ENCODE peak calls at places on chromosome 9, in six cellular contexts. Q is T-helper 2 cell, K is AG04449, J is GM03348, R is Right ventricle myocardium superior, W is germinal center. S is an unnamed sample.
A peak's percentile ranks its signal among the peaks of the same experiment; 100 is the strongest.

GRCh38 chr9:137423810-137424291 is 658 bp downstream of the NOXA1 start:
- DNase-seq in Q (no peak), K (no peak), J (no peak), R (peak; percentile 50), W (no peak), S (no peak)

GRCh38 chr9:83006378-83006777 is 56.6 kb downstream of the RASEF start:
- DNase-seq in Q (no peak), K (no peak), J (no peak), R (no peak), W (no peak), S (no peak)

GRCh38 chr9:114719290-114719689 is 37.3 kb upstream of the TEX48 start:
- DNase-seq in Q (no peak), K (no peak), J (no peak), R (no peak), W (no peak), S (no peak)

GRCh38 chr9:13717356-13718057 is 438.0 kb upstream of the MPDZ start:
- DNase-seq in Q (no peak), K (no peak), J (no peak), R (no peak), W (no peak), S (no peak)

GRCh38 chr9:121326130-121326838 is 43.8 kb downstream of the STOM start:
- DNase-seq in Q (no peak), K (peak; percentile 63), J (peak; percentile 89), R (peak; percentile 93), W (no peak), S (peak; percentile 30)

GRCh38 chr9:22165144-22165543 is 156.0 kb upstream of the CDKN2B start:
- DNase-seq in Q (no peak), K (no peak), J (no peak), R (no peak), W (no peak), S (peak; percentile 6)

GRCh38 chr9:136533775-136534157 is 12.1 kb downstream of the NOTCH1 start:
- DNase-seq in Q (peak; percentile 62), K (no peak), J (no peak), R (peak; percentile 73), W (no peak), S (no peak)

GRCh38 chr9:18542837-18543405 is 69.0 kb downstream of the ADAMTSL1 start:
- DNase-seq in Q (no peak), K (peak; percentile 47), J (peak; percentile 36), R (no peak), W (no peak), S (no peak)

GRCh38 chr9:97633859-97634485 is 351 bp downstream of the NCBP1 start:
- DNase-seq in Q (no peak), K (no peak), J (no peak), R (no peak), W (peak; percentile 10), S (no peak)

GRCh38 chr9:70901741-70902140 is 219.7 kb downstream of the TRPM3 start:
- DNase-seq in Q (no peak), K (no peak), J (no peak), R (no peak), W (no peak), S (peak; percentile 36)

GRCh38 chr9:5551771-5552170 is 41.4 kb downstream of the PDCD1LG2 start:
- DNase-seq in Q (no peak), K (no peak), J (no peak), R (no peak), W (no peak), S (no peak)

GRCh38 chr9:4235951-4236804 is 63.7 kb downstream of the GLIS3 start:
- DNase-seq in Q (no peak), K (no peak), J (peak; percentile 66), R (no peak), W (no peak), S (peak; percentile 20)

GRCh38 chr9:107292811-107293554 is 9.9 kb downstream of the RAD23B start:
- DNase-seq in Q (no peak), K (no peak), J (no peak), R (no peak), W (no peak), S (no peak)

GRCh38 chr9:7146582-7146981 is 388.8 kb downstream of the KDM4C start:
- DNase-seq in Q (no peak), K (no peak), J (no peak), R (no peak), W (no peak), S (no peak)

GRCh38 chr9:83992407-83992806 is 11.8 kb downstream of the RMI1 start:
- DNase-seq in Q (no peak), K (no peak), J (peak; percentile 29), R (no peak), W (no peak), S (no peak)

GRCh38 chr9:108093773-108094675 is 604.5 kb upstream of the KLF4 start:
- DNase-seq in Q (no peak), K (no peak), J (no peak), R (no peak), W (no peak), S (no peak)

GRCh38 chr9:89379508-89380115 is 61.3 kb downstream of the SECISBP2 start:
- DNase-seq in Q (no peak), K (no peak), J (no peak), R (no peak), W (no peak), S (no peak)

GRCh38 chr9:92749071-92749933 is 15.3 kb downstream of the BICD2 start:
- DNase-seq in Q (no peak), K (no peak), J (no peak), R (no peak), W (no peak), S (peak; percentile 91)

GRCh38 chr9:122360891-122361290 is 9.9 kb upstream of the PTGS1 start:
- DNase-seq in Q (no peak), K (no peak), J (no peak), R (no peak), W (no peak), S (no peak)

GRCh38 chr9:2336055-2336454 is 285.5 kb upstream of the VLDLR start:
- DNase-seq in Q (no peak), K (no peak), J (no peak), R (no peak), W (no peak), S (peak; percentile 31)

GRCh38 chr9:127502706-127503378 is 51.5 kb downstream of the LRSAM1 start:
- DNase-seq in Q (no peak), K (no peak), J (no peak), R (no peak), W (no peak), S (no peak)

GRCh38 chr9:93601063-93601462 is 24.7 kb downstream of the PHF2 start:
- DNase-seq in Q (no peak), K (no peak), J (no peak), R (no peak), W (no peak), S (no peak)

GRCh38 chr9:125409217-125409636 is 147.6 kb downstream of the GAPVD1 start:
- DNase-seq in Q (no peak), K (no peak), J (no peak), R (no peak), W (no peak), S (no peak)

GRCh38 chr9:13033959-13034695 is 245.4 kb downstream of the MPDZ start:
- DNase-seq in Q (no peak), K (no peak), J (peak; percentile 89), R (peak; percentile 69), W (no peak), S (peak; percentile 75)

GRCh38 chr9:132239518-132239917 is 77.7 kb downstream of the NTNG2 start:
- DNase-seq in Q (no peak), K (no peak), J (no peak), R (no peak), W (no peak), S (no peak)

GRCh38 chr9:128026255-128027165 is 40.6 kb downstream of the NAIF1 start:
- DNase-seq in Q (peak; percentile 58), K (no peak), J (no peak), R (no peak), W (peak; percentile 88), S (no peak)

GRCh38 chr9:109064963-109065701 is 51.8 kb upstream of the CTNNAL1 start:
- DNase-seq in Q (no peak), K (no peak), J (peak; percentile 41), R (no peak), W (no peak), S (no peak)

GRCh38 chr9:98568234-98568922 is 140.4 kb downstream of the GABBR2 start:
- DNase-seq in Q (no peak), K (no peak), J (no peak), R (no peak), W (no peak), S (no peak)

GRCh38 chr9:117307701-117308100 is 107.2 kb downstream of the ASTN2 start:
- DNase-seq in Q (no peak), K (no peak), J (no peak), R (no peak), W (no peak), S (no peak)

GRCh38 chr9:107975426-107976010 is 485.9 kb upstream of the KLF4 start:
- DNase-seq in Q (no peak), K (no peak), J (no peak), R (no peak), W (no peak), S (no peak)

GRCh38 chr9:16679327-16679821 is 191.1 kb downstream of the BNC2 start:
- DNase-seq in Q (no peak), K (no peak), J (peak; percentile 40), R (no peak), W (no peak), S (no peak)